ENCODE peak calls at places on chromosome 11, in ten cellular contexts. One of them, this sample, is unnamed.

GRCh38 chr11:69297926-69298777 is 4.2 kb downstream of the MYEOV start:
- DNase-seq in effector memory CD8-positive, alpha-beta T cell: peak
- DNase-seq in NCI-H1092 treated with DMSO at 0.1 percent for 48 hours: no peak
- DNase-seq in CD4-positive, alpha-beta T cell: no peak
- DNase-seq in HAP-1: no peak
- DNase-seq in activated gamma-delta T cell treated with anti-CD3 and anti-CD28 coated beads, Interleukin-2, amount 50 U/mL, for 16 hours: no peak
- DNase-seq in NCI-H510A treated with DMSO at 0.1 percent for 48 hours: no peak
- DNase-seq in stimulated activated CD4-positive, alpha-beta T cell treated with anti-CD3 and anti-CD28 coated beads, Interleukin-1b, Interleukin-23, amount 100 ng/mL, for 1 hour: no peak
- DNase-seq in activated CD8-positive, alpha-beta T cell treated with anti-CD3 and anti-CD28 coated beads, Interleukin-2, amount 10 ng/mL, durations not matched to agents 7 days and 5 days: peak
- DNase-seq in activated CD8-positive, alpha-beta memory T cell treated with anti-CD3 and anti-CD28 coated beads for 24 hours: peak
- DNase-seq in this sample: peak

GRCh38 chr11:45252134-45252856 is 33.8 kb downstream of the SYT13 start:
- DNase-seq in stimulated activated CD4-positive, alpha-beta T cell treated with anti-CD3 and anti-CD28 coated beads, Interleukin-1b, Interleukin-23, amount 100 ng/mL, for 1 hour: no peak
- DNase-seq in NCI-H510A treated with DMSO at 0.1 percent for 48 hours: no peak
- DNase-seq in effector memory CD8-positive, alpha-beta T cell: peak
- DNase-seq in HAP-1: peak
- DNase-seq in NCI-H1092 treated with DMSO at 0.1 percent for 48 hours: peak
- DNase-seq in activated CD8-positive, alpha-beta memory T cell treated with anti-CD3 and anti-CD28 coated beads for 24 hours: peak
- DNase-seq in CD4-positive, alpha-beta T cell: no peak
- DNase-seq in activated gamma-delta T cell treated with anti-CD3 and anti-CD28 coated beads, Interleukin-2, amount 50 U/mL, for 16 hours: no peak
- DNase-seq in activated CD8-positive, alpha-beta T cell treated with anti-CD3 and anti-CD28 coated beads, Interleukin-2, amount 10 ng/mL, durations not matched to agents 7 days and 5 days: peak
- DNase-seq in this sample: peak

GRCh38 chr11:28296426-28296825 is 188.2 kb downstream of the METTL15 start:
- DNase-seq in activated gamma-delta T cell treated with anti-CD3 and anti-CD28 coated beads, Interleukin-2, amount 50 U/mL, for 16 hours: no peak
- DNase-seq in CD4-positive, alpha-beta T cell: no peak
- DNase-seq in NCI-H510A treated with DMSO at 0.1 percent for 48 hours: no peak
- DNase-seq in stimulated activated CD4-positive, alpha-beta T cell treated with anti-CD3 and anti-CD28 coated beads, Interleukin-1b, Interleukin-23, amount 100 ng/mL, for 1 hour: no peak
- DNase-seq in HAP-1: no peak
- DNase-seq in activated CD8-positive, alpha-beta T cell treated with anti-CD3 and anti-CD28 coated beads, Interleukin-2, amount 10 ng/mL, durations not matched to agents 7 days and 5 days: no peak
- DNase-seq in NCI-H1092 treated with DMSO at 0.1 percent for 48 hours: no peak
- DNase-seq in activated CD8-positive, alpha-beta memory T cell treated with anti-CD3 and anti-CD28 coated beads for 24 hours: no peak
- DNase-seq in effector memory CD8-positive, alpha-beta T cell: no peak
- DNase-seq in this sample: no peak

GRCh38 chr11:28619870-28620540 is 511.8 kb downstream of the METTL15 start:
- DNase-seq in NCI-H1092 treated with DMSO at 0.1 percent for 48 hours: no peak
- DNase-seq in NCI-H510A treated with DMSO at 0.1 percent for 48 hours: no peak
- DNase-seq in CD4-positive, alpha-beta T cell: no peak
- DNase-seq in HAP-1: no peak
- DNase-seq in effector memory CD8-positive, alpha-beta T cell: no peak
- DNase-seq in stimulated activated CD4-positive, alpha-beta T cell treated with anti-CD3 and anti-CD28 coated beads, Interleukin-1b, Interleukin-23, amount 100 ng/mL, for 1 hour: no peak
- DNase-seq in activated CD8-positive, alpha-beta memory T cell treated with anti-CD3 and anti-CD28 coated beads for 24 hours: no peak
- DNase-seq in activated gamma-delta T cell treated with anti-CD3 and anti-CD28 coated beads, Interleukin-2, amount 50 U/mL, for 16 hours: no peak
- DNase-seq in activated CD8-positive, alpha-beta T cell treated with anti-CD3 and anti-CD28 coated beads, Interleukin-2, amount 10 ng/mL, durations not matched to agents 7 days and 5 days: no peak
- DNase-seq in this sample: peak

GRCh38 chr11:64801591-64802369 is 1.2 kb downstream of the MAP4K2 start:
- DNase-seq in NCI-H1092 treated with DMSO at 0.1 percent for 48 hours: no peak
- DNase-seq in activated CD8-positive, alpha-beta memory T cell treated with anti-CD3 and anti-CD28 coated beads for 24 hours: no peak
- DNase-seq in activated CD8-positive, alpha-beta T cell treated with anti-CD3 and anti-CD28 coated beads, Interleukin-2, amount 10 ng/mL, durations not matched to agents 7 days and 5 days: no peak
- DNase-seq in activated gamma-delta T cell treated with anti-CD3 and anti-CD28 coated beads, Interleukin-2, amount 50 U/mL, for 16 hours: no peak
- DNase-seq in stimulated activated CD4-positive, alpha-beta T cell treated with anti-CD3 and anti-CD28 coated beads, Interleukin-1b, Interleukin-23, amount 100 ng/mL, for 1 hour: no peak
- DNase-seq in effector memory CD8-positive, alpha-beta T cell: no peak
- DNase-seq in CD4-positive, alpha-beta T cell: no peak
- DNase-seq in NCI-H510A treated with DMSO at 0.1 percent for 48 hours: no peak
- DNase-seq in HAP-1: no peak
- DNase-seq in this sample: no peak

GRCh38 chr11:27118371-27118770 is 77.8 kb downstream of the BBOX1 start:
- DNase-seq in NCI-H510A treated with DMSO at 0.1 percent for 48 hours: no peak
- DNase-seq in NCI-H1092 treated with DMSO at 0.1 percent for 48 hours: no peak
- DNase-seq in activated gamma-delta T cell treated with anti-CD3 and anti-CD28 coated beads, Interleukin-2, amount 50 U/mL, for 16 hours: no peak
- DNase-seq in activated CD8-positive, alpha-beta memory T cell treated with anti-CD3 and anti-CD28 coated beads for 24 hours: no peak
- DNase-seq in CD4-positive, alpha-beta T cell: no peak
- DNase-seq in activated CD8-positive, alpha-beta T cell treated with anti-CD3 and anti-CD28 coated beads, Interleukin-2, amount 10 ng/mL, durations not matched to agents 7 days and 5 days: no peak
- DNase-seq in effector memory CD8-positive, alpha-beta T cell: no peak
- DNase-seq in stimulated activated CD4-positive, alpha-beta T cell treated with anti-CD3 and anti-CD28 coated beads, Interleukin-1b, Interleukin-23, amount 100 ng/mL, for 1 hour: no peak
- DNase-seq in HAP-1: no peak
- DNase-seq in this sample: peak

GRCh38 chr11:74953448-74953847 is 4.4 kb downstream of the SPCS2 start:
- DNase-seq in stimulated activated CD4-positive, alpha-beta T cell treated with anti-CD3 and anti-CD28 coated beads, Interleukin-1b, Interleukin-23, amount 100 ng/mL, for 1 hour: no peak
- DNase-seq in effector memory CD8-positive, alpha-beta T cell: no peak
- DNase-seq in CD4-positive, alpha-beta T cell: no peak
- DNase-seq in HAP-1: no peak
- DNase-seq in NCI-H1092 treated with DMSO at 0.1 percent for 48 hours: no peak
- DNase-seq in activated CD8-positive, alpha-beta memory T cell treated with anti-CD3 and anti-CD28 coated beads for 24 hours: no peak
- DNase-seq in activated CD8-positive, alpha-beta T cell treated with anti-CD3 and anti-CD28 coated beads, Interleukin-2, amount 10 ng/mL, durations not matched to agents 7 days and 5 days: no peak
- DNase-seq in NCI-H510A treated with DMSO at 0.1 percent for 48 hours: no peak
- DNase-seq in activated gamma-delta T cell treated with anti-CD3 and anti-CD28 coated beads, Interleukin-2, amount 50 U/mL, for 16 hours: no peak
- DNase-seq in this sample: no peak

GRCh38 chr11:4064278-4064955 is 30.2 kb upstream of the RRM1 start:
- DNase-seq in CD4-positive, alpha-beta T cell: no peak
- DNase-seq in stimulated activated CD4-positive, alpha-beta T cell treated with anti-CD3 and anti-CD28 coated beads, Interleukin-1b, Interleukin-23, amount 100 ng/mL, for 1 hour: no peak
- DNase-seq in activated CD8-positive, alpha-beta memory T cell treated with anti-CD3 and anti-CD28 coated beads for 24 hours: no peak
- DNase-seq in HAP-1: no peak
- DNase-seq in NCI-H1092 treated with DMSO at 0.1 percent for 48 hours: no peak
- DNase-seq in NCI-H510A treated with DMSO at 0.1 percent for 48 hours: no peak
- DNase-seq in activated CD8-positive, alpha-beta T cell treated with anti-CD3 and anti-CD28 coated beads, Interleukin-2, amount 10 ng/mL, durations not matched to agents 7 days and 5 days: no peak
- DNase-seq in activated gamma-delta T cell treated with anti-CD3 and anti-CD28 coated beads, Interleukin-2, amount 50 U/mL, for 16 hours: no peak
- DNase-seq in effector memory CD8-positive, alpha-beta T cell: no peak
- DNase-seq in this sample: no peak

GRCh38 chr11:45233121-45233803 is 52.9 kb downstream of the SYT13 start:
- DNase-seq in effector memory CD8-positive, alpha-beta T cell: peak
- DNase-seq in activated CD8-positive, alpha-beta T cell treated with anti-CD3 and anti-CD28 coated beads, Interleukin-2, amount 10 ng/mL, durations not matched to agents 7 days and 5 days: peak
- DNase-seq in stimulated activated CD4-positive, alpha-beta T cell treated with anti-CD3 and anti-CD28 coated beads, Interleukin-1b, Interleukin-23, amount 100 ng/mL, for 1 hour: peak
- DNase-seq in NCI-H510A treated with DMSO at 0.1 percent for 48 hours: no peak
- DNase-seq in activated CD8-positive, alpha-beta memory T cell treated with anti-CD3 and anti-CD28 coated beads for 24 hours: peak
- DNase-seq in CD4-positive, alpha-beta T cell: peak
- DNase-seq in activated gamma-delta T cell treated with anti-CD3 and anti-CD28 coated beads, Interleukin-2, amount 50 U/mL, for 16 hours: peak
- DNase-seq in NCI-H1092 treated with DMSO at 0.1 percent for 48 hours: peak
- DNase-seq in HAP-1: peak
- DNase-seq in this sample: peak

GRCh38 chr11:35344990-35345655 is 74.2 kb downstream of the SLC1A2 start:
- DNase-seq in effector memory CD8-positive, alpha-beta T cell: no peak
- DNase-seq in activated CD8-positive, alpha-beta T cell treated with anti-CD3 and anti-CD28 coated beads, Interleukin-2, amount 10 ng/mL, durations not matched to agents 7 days and 5 days: no peak
- DNase-seq in CD4-positive, alpha-beta T cell: no peak
- DNase-seq in NCI-H1092 treated with DMSO at 0.1 percent for 48 hours: no peak
- DNase-seq in stimulated activated CD4-positive, alpha-beta T cell treated with anti-CD3 and anti-CD28 coated beads, Interleukin-1b, Interleukin-23, amount 100 ng/mL, for 1 hour: no peak
- DNase-seq in activated CD8-positive, alpha-beta memory T cell treated with anti-CD3 and anti-CD28 coated beads for 24 hours: no peak
- DNase-seq in NCI-H510A treated with DMSO at 0.1 percent for 48 hours: no peak
- DNase-seq in activated gamma-delta T cell treated with anti-CD3 and anti-CD28 coated beads, Interleukin-2, amount 50 U/mL, for 16 hours: no peak
- DNase-seq in HAP-1: no peak
- DNase-seq in this sample: no peak

GRCh38 chr11:33185756-33186155 is 24.5 kb upstream of the CSTF3 start:
- DNase-seq in activated CD8-positive, alpha-beta T cell treated with anti-CD3 and anti-CD28 coated beads, Interleukin-2, amount 10 ng/mL, durations not matched to agents 7 days and 5 days: no peak
- DNase-seq in NCI-H1092 treated with DMSO at 0.1 percent for 48 hours: no peak
- DNase-seq in HAP-1: no peak
- DNase-seq in activated gamma-delta T cell treated with anti-CD3 and anti-CD28 coated beads, Interleukin-2, amount 50 U/mL, for 16 hours: no peak
- DNase-seq in activated CD8-positive, alpha-beta memory T cell treated with anti-CD3 and anti-CD28 coated beads for 24 hours: no peak
- DNase-seq in stimulated activated CD4-positive, alpha-beta T cell treated with anti-CD3 and anti-CD28 coated beads, Interleukin-1b, Interleukin-23, amount 100 ng/mL, for 1 hour: no peak
- DNase-seq in effector memory CD8-positive, alpha-beta T cell: no peak
- DNase-seq in CD4-positive, alpha-beta T cell: no peak
- DNase-seq in NCI-H510A treated with DMSO at 0.1 percent for 48 hours: no peak
- DNase-seq in this sample: no peak

GRCh38 chr11:69166186-69167115 is 10.7 kb downstream of the SMIM38 start:
- DNase-seq in NCI-H510A treated with DMSO at 0.1 percent for 48 hours: no peak
- DNase-seq in activated CD8-positive, alpha-beta memory T cell treated with anti-CD3 and anti-CD28 coated beads for 24 hours: peak
- DNase-seq in CD4-positive, alpha-beta T cell: no peak
- DNase-seq in stimulated activated CD4-positive, alpha-beta T cell treated with anti-CD3 and anti-CD28 coated beads, Interleukin-1b, Interleukin-23, amount 100 ng/mL, for 1 hour: no peak
- DNase-seq in NCI-H1092 treated with DMSO at 0.1 percent for 48 hours: no peak
- DNase-seq in activated gamma-delta T cell treated with anti-CD3 and anti-CD28 coated beads, Interleukin-2, amount 50 U/mL, for 16 hours: peak
- DNase-seq in HAP-1: no peak
- DNase-seq in effector memory CD8-positive, alpha-beta T cell: no peak
- DNase-seq in activated CD8-positive, alpha-beta T cell treated with anti-CD3 and anti-CD28 coated beads, Interleukin-2, amount 10 ng/mL, durations not matched to agents 7 days and 5 days: peak
- DNase-seq in this sample: peak

GRCh38 chr11:27699926-27700350 is 317 bp downstream of the BDNF start:
- DNase-seq in NCI-H510A treated with DMSO at 0.1 percent for 48 hours: no peak
- DNase-seq in activated gamma-delta T cell treated with anti-CD3 and anti-CD28 coated beads, Interleukin-2, amount 50 U/mL, for 16 hours: no peak
- DNase-seq in activated CD8-positive, alpha-beta memory T cell treated with anti-CD3 and anti-CD28 coated beads for 24 hours: peak
- DNase-seq in CD4-positive, alpha-beta T cell: no peak
- DNase-seq in stimulated activated CD4-positive, alpha-beta T cell treated with anti-CD3 and anti-CD28 coated beads, Interleukin-1b, Interleukin-23, amount 100 ng/mL, for 1 hour: no peak
- DNase-seq in activated CD8-positive, alpha-beta T cell treated with anti-CD3 and anti-CD28 coated beads, Interleukin-2, amount 10 ng/mL, durations not matched to agents 7 days and 5 days: no peak
- DNase-seq in HAP-1: peak
- DNase-seq in effector memory CD8-positive, alpha-beta T cell: no peak
- DNase-seq in NCI-H1092 treated with DMSO at 0.1 percent for 48 hours: no peak
- DNase-seq in this sample: no peak

GRCh38 chr11:119717839-119718534 is 11.0 kb downstream of the NECTIN1 start:
- DNase-seq in activated CD8-positive, alpha-beta memory T cell treated with anti-CD3 and anti-CD28 coated beads for 24 hours: no peak
- DNase-seq in CD4-positive, alpha-beta T cell: no peak
- DNase-seq in effector memory CD8-positive, alpha-beta T cell: no peak
- DNase-seq in activated CD8-positive, alpha-beta T cell treated with anti-CD3 and anti-CD28 coated beads, Interleukin-2, amount 10 ng/mL, durations not matched to agents 7 days and 5 days: no peak
- DNase-seq in stimulated activated CD4-positive, alpha-beta T cell treated with anti-CD3 and anti-CD28 coated beads, Interleukin-1b, Interleukin-23, amount 100 ng/mL, for 1 hour: no peak
- DNase-seq in HAP-1: no peak
- DNase-seq in NCI-H510A treated with DMSO at 0.1 percent for 48 hours: no peak
- DNase-seq in NCI-H1092 treated with DMSO at 0.1 percent for 48 hours: no peak
- DNase-seq in activated gamma-delta T cell treated with anti-CD3 and anti-CD28 coated beads, Interleukin-2, amount 50 U/mL, for 16 hours: no peak
- DNase-seq in this sample: no peak

GRCh38 chr11:73795925-73796632 is 8.4 kb downstream of the MRPL48 start:
- DNase-seq in NCI-H510A treated with DMSO at 0.1 percent for 48 hours: no peak
- DNase-seq in effector memory CD8-positive, alpha-beta T cell: no peak
- DNase-seq in activated CD8-positive, alpha-beta T cell treated with anti-CD3 and anti-CD28 coated beads, Interleukin-2, amount 10 ng/mL, durations not matched to agents 7 days and 5 days: no peak
- DNase-seq in CD4-positive, alpha-beta T cell: no peak
- DNase-seq in activated CD8-positive, alpha-beta memory T cell treated with anti-CD3 and anti-CD28 coated beads for 24 hours: no peak
- DNase-seq in stimulated activated CD4-positive, alpha-beta T cell treated with anti-CD3 and anti-CD28 coated beads, Interleukin-1b, Interleukin-23, amount 100 ng/mL, for 1 hour: no peak
- DNase-seq in HAP-1: peak
- DNase-seq in activated gamma-delta T cell treated with anti-CD3 and anti-CD28 coated beads, Interleukin-2, amount 50 U/mL, for 16 hours: no peak
- DNase-seq in NCI-H1092 treated with DMSO at 0.1 percent for 48 hours: no peak
- DNase-seq in this sample: no peak

GRCh38 chr11:130423541-130424155 is 4.8 kb downstream of the ADAMTS8 start:
- DNase-seq in effector memory CD8-positive, alpha-beta T cell: no peak
- DNase-seq in NCI-H1092 treated with DMSO at 0.1 percent for 48 hours: no peak
- DNase-seq in CD4-positive, alpha-beta T cell: no peak
- DNase-seq in stimulated activated CD4-positive, alpha-beta T cell treated with anti-CD3 and anti-CD28 coated beads, Interleukin-1b, Interleukin-23, amount 100 ng/mL, for 1 hour: no peak
- DNase-seq in activated gamma-delta T cell treated with anti-CD3 and anti-CD28 coated beads, Interleukin-2, amount 50 U/mL, for 16 hours: no peak
- DNase-seq in activated CD8-positive, alpha-beta T cell treated with anti-CD3 and anti-CD28 coated beads, Interleukin-2, amount 10 ng/mL, durations not matched to agents 7 days and 5 days: no peak
- DNase-seq in activated CD8-positive, alpha-beta memory T cell treated with anti-CD3 and anti-CD28 coated beads for 24 hours: no peak
- DNase-seq in HAP-1: no peak
- DNase-seq in NCI-H510A treated with DMSO at 0.1 percent for 48 hours: no peak
- DNase-seq in this sample: no peak

GRCh38 chr11:68812526-68812925 is 29.2 kb downstream of the CPT1A start:
- DNase-seq in effector memory CD8-positive, alpha-beta T cell: no peak
- DNase-seq in stimulated activated CD4-positive, alpha-beta T cell treated with anti-CD3 and anti-CD28 coated beads, Interleukin-1b, Interleukin-23, amount 100 ng/mL, for 1 hour: no peak
- DNase-seq in activated gamma-delta T cell treated with anti-CD3 and anti-CD28 coated beads, Interleukin-2, amount 50 U/mL, for 16 hours: no peak
- DNase-seq in activated CD8-positive, alpha-beta memory T cell treated with anti-CD3 and anti-CD28 coated beads for 24 hours: no peak
- DNase-seq in CD4-positive, alpha-beta T cell: no peak
- DNase-seq in activated CD8-positive, alpha-beta T cell treated with anti-CD3 and anti-CD28 coated beads, Interleukin-2, amount 10 ng/mL, durations not matched to agents 7 days and 5 days: no peak
- DNase-seq in NCI-H510A treated with DMSO at 0.1 percent for 48 hours: no peak
- DNase-seq in HAP-1: no peak
- DNase-seq in NCI-H1092 treated with DMSO at 0.1 percent for 48 hours: no peak
- DNase-seq in this sample: no peak

GRCh38 chr11:76803811-76804600 is 20.9 kb downstream of the TSKU start:
- DNase-seq in HAP-1: no peak
- DNase-seq in activated CD8-positive, alpha-beta T cell treated with anti-CD3 and anti-CD28 coated beads, Interleukin-2, amount 10 ng/mL, durations not matched to agents 7 days and 5 days: peak
- DNase-seq in activated CD8-positive, alpha-beta memory T cell treated with anti-CD3 and anti-CD28 coated beads for 24 hours: peak
- DNase-seq in NCI-H510A treated with DMSO at 0.1 percent for 48 hours: no peak
- DNase-seq in stimulated activated CD4-positive, alpha-beta T cell treated with anti-CD3 and anti-CD28 coated beads, Interleukin-1b, Interleukin-23, amount 100 ng/mL, for 1 hour: no peak
- DNase-seq in NCI-H1092 treated with DMSO at 0.1 percent for 48 hours: no peak
- DNase-seq in CD4-positive, alpha-beta T cell: no peak
- DNase-seq in activated gamma-delta T cell treated with anti-CD3 and anti-CD28 coated beads, Interleukin-2, amount 50 U/mL, for 16 hours: peak
- DNase-seq in effector memory CD8-positive, alpha-beta T cell: no peak
- DNase-seq in this sample: no peak

GRCh38 chr11:33942954-33943353 is 51.1 kb upstream of the LMO2 start:
- DNase-seq in activated CD8-positive, alpha-beta T cell treated with anti-CD3 and anti-CD28 coated beads, Interleukin-2, amount 10 ng/mL, durations not matched to agents 7 days and 5 days: no peak
- DNase-seq in stimulated activated CD4-positive, alpha-beta T cell treated with anti-CD3 and anti-CD28 coated beads, Interleukin-1b, Interleukin-23, amount 100 ng/mL, for 1 hour: no peak
- DNase-seq in NCI-H510A treated with DMSO at 0.1 percent for 48 hours: no peak
- DNase-seq in effector memory CD8-positive, alpha-beta T cell: no peak
- DNase-seq in activated CD8-positive, alpha-beta memory T cell treated with anti-CD3 and anti-CD28 coated beads for 24 hours: no peak
- DNase-seq in CD4-positive, alpha-beta T cell: no peak
- DNase-seq in NCI-H1092 treated with DMSO at 0.1 percent for 48 hours: no peak
- DNase-seq in activated gamma-delta T cell treated with anti-CD3 and anti-CD28 coated beads, Interleukin-2, amount 50 U/mL, for 16 hours: no peak
- DNase-seq in HAP-1: no peak
- DNase-seq in this sample: peak

GRCh38 chr11:69892986-69893555 is 73.9 kb upstream of the FGF3 start:
- DNase-seq in activated CD8-positive, alpha-beta T cell treated with anti-CD3 and anti-CD28 coated beads, Interleukin-2, amount 10 ng/mL, durations not matched to agents 7 days and 5 days: no peak
- DNase-seq in HAP-1: no peak
- DNase-seq in activated CD8-positive, alpha-beta memory T cell treated with anti-CD3 and anti-CD28 coated beads for 24 hours: no peak
- DNase-seq in effector memory CD8-positive, alpha-beta T cell: no peak
- DNase-seq in CD4-positive, alpha-beta T cell: no peak
- DNase-seq in stimulated activated CD4-positive, alpha-beta T cell treated with anti-CD3 and anti-CD28 coated beads, Interleukin-1b, Interleukin-23, amount 100 ng/mL, for 1 hour: no peak
- DNase-seq in activated gamma-delta T cell treated with anti-CD3 and anti-CD28 coated beads, Interleukin-2, amount 50 U/mL, for 16 hours: no peak
- DNase-seq in NCI-H1092 treated with DMSO at 0.1 percent for 48 hours: no peak
- DNase-seq in NCI-H510A treated with DMSO at 0.1 percent for 48 hours: no peak
- DNase-seq in this sample: no peak

GRCh38 chr11:8832571-8833260 is 78.3 kb upstream of the AKIP1 start:
- DNase-seq in stimulated activated CD4-positive, alpha-beta T cell treated with anti-CD3 and anti-CD28 coated beads, Interleukin-1b, Interleukin-23, amount 100 ng/mL, for 1 hour: no peak
- DNase-seq in HAP-1: no peak
- DNase-seq in NCI-H1092 treated with DMSO at 0.1 percent for 48 hours: no peak
- DNase-seq in activated gamma-delta T cell treated with anti-CD3 and anti-CD28 coated beads, Interleukin-2, amount 50 U/mL, for 16 hours: no peak
- DNase-seq in activated CD8-positive, alpha-beta T cell treated with anti-CD3 and anti-CD28 coated beads, Interleukin-2, amount 10 ng/mL, durations not matched to agents 7 days and 5 days: peak
- DNase-seq in effector memory CD8-positive, alpha-beta T cell: no peak
- DNase-seq in NCI-H510A treated with DMSO at 0.1 percent for 48 hours: peak
- DNase-seq in CD4-positive, alpha-beta T cell: no peak
- DNase-seq in activated CD8-positive, alpha-beta memory T cell treated with anti-CD3 and anti-CD28 coated beads for 24 hours: no peak
- DNase-seq in this sample: peak

GRCh38 chr11:127195791-127196190 is 195.2 kb upstream of the KIRREL3 start:
- DNase-seq in activated CD8-positive, alpha-beta memory T cell treated with anti-CD3 and anti-CD28 coated beads for 24 hours: no peak
- DNase-seq in effector memory CD8-positive, alpha-beta T cell: no peak
- DNase-seq in stimulated activated CD4-positive, alpha-beta T cell treated with anti-CD3 and anti-CD28 coated beads, Interleukin-1b, Interleukin-23, amount 100 ng/mL, for 1 hour: no peak
- DNase-seq in HAP-1: no peak
- DNase-seq in NCI-H1092 treated with DMSO at 0.1 percent for 48 hours: no peak
- DNase-seq in CD4-positive, alpha-beta T cell: no peak
- DNase-seq in NCI-H510A treated with DMSO at 0.1 percent for 48 hours: no peak
- DNase-seq in activated CD8-positive, alpha-beta T cell treated with anti-CD3 and anti-CD28 coated beads, Interleukin-2, amount 10 ng/mL, durations not matched to agents 7 days and 5 days: no peak
- DNase-seq in activated gamma-delta T cell treated with anti-CD3 and anti-CD28 coated beads, Interleukin-2, amount 50 U/mL, for 16 hours: no peak
- DNase-seq in this sample: no peak

GRCh38 chr11:45301537-45302246 is 15.6 kb upstream of the SYT13 start:
- DNase-seq in activated CD8-positive, alpha-beta memory T cell treated with anti-CD3 and anti-CD28 coated beads for 24 hours: peak
- DNase-seq in HAP-1: no peak
- DNase-seq in activated CD8-positive, alpha-beta T cell treated with anti-CD3 and anti-CD28 coated beads, Interleukin-2, amount 10 ng/mL, durations not matched to agents 7 days and 5 days: no peak
- DNase-seq in effector memory CD8-positive, alpha-beta T cell: no peak
- DNase-seq in NCI-H1092 treated with DMSO at 0.1 percent for 48 hours: peak
- DNase-seq in CD4-positive, alpha-beta T cell: no peak
- DNase-seq in NCI-H510A treated with DMSO at 0.1 percent for 48 hours: peak
- DNase-seq in activated gamma-delta T cell treated with anti-CD3 and anti-CD28 coated beads, Interleukin-2, amount 50 U/mL, for 16 hours: no peak
- DNase-seq in stimulated activated CD4-positive, alpha-beta T cell treated with anti-CD3 and anti-CD28 coated beads, Interleukin-1b, Interleukin-23, amount 100 ng/mL, for 1 hour: no peak
- DNase-seq in this sample: no peak

GRCh38 chr11:116981216-116981887 is 116.9 kb downstream of the SIK3 start:
- DNase-seq in effector memory CD8-positive, alpha-beta T cell: no peak
- DNase-seq in NCI-H1092 treated with DMSO at 0.1 percent for 48 hours: no peak
- DNase-seq in NCI-H510A treated with DMSO at 0.1 percent for 48 hours: no peak
- DNase-seq in activated gamma-delta T cell treated with anti-CD3 and anti-CD28 coated beads, Interleukin-2, amount 50 U/mL, for 16 hours: no peak
- DNase-seq in CD4-positive, alpha-beta T cell: no peak
- DNase-seq in activated CD8-positive, alpha-beta T cell treated with anti-CD3 and anti-CD28 coated beads, Interleukin-2, amount 10 ng/mL, durations not matched to agents 7 days and 5 days: no peak
- DNase-seq in activated CD8-positive, alpha-beta memory T cell treated with anti-CD3 and anti-CD28 coated beads for 24 hours: no peak
- DNase-seq in HAP-1: no peak
- DNase-seq in stimulated activated CD4-positive, alpha-beta T cell treated with anti-CD3 and anti-CD28 coated beads, Interleukin-1b, Interleukin-23, amount 100 ng/mL, for 1 hour: no peak
- DNase-seq in this sample: no peak

GRCh38 chr11:94473177-94473799 is 20.4 kb downstream of the MRE11 start:
- DNase-seq in stimulated activated CD4-positive, alpha-beta T cell treated with anti-CD3 and anti-CD28 coated beads, Interleukin-1b, Interleukin-23, amount 100 ng/mL, for 1 hour: no peak
- DNase-seq in activated gamma-delta T cell treated with anti-CD3 and anti-CD28 coated beads, Interleukin-2, amount 50 U/mL, for 16 hours: no peak
- DNase-seq in NCI-H1092 treated with DMSO at 0.1 percent for 48 hours: no peak
- DNase-seq in activated CD8-positive, alpha-beta memory T cell treated with anti-CD3 and anti-CD28 coated beads for 24 hours: no peak
- DNase-seq in HAP-1: no peak
- DNase-seq in effector memory CD8-positive, alpha-beta T cell: peak
- DNase-seq in CD4-positive, alpha-beta T cell: no peak
- DNase-seq in NCI-H510A treated with DMSO at 0.1 percent for 48 hours: no peak
- DNase-seq in activated CD8-positive, alpha-beta T cell treated with anti-CD3 and anti-CD28 coated beads, Interleukin-2, amount 10 ng/mL, durations not matched to agents 7 days and 5 days: peak
- DNase-seq in this sample: no peak

GRCh38 chr11:117819096-117820040 is 5.2 kb downstream of the FXYD2 start:
- DNase-seq in NCI-H510A treated with DMSO at 0.1 percent for 48 hours: peak
- DNase-seq in CD4-positive, alpha-beta T cell: no peak
- DNase-seq in NCI-H1092 treated with DMSO at 0.1 percent for 48 hours: peak
- DNase-seq in stimulated activated CD4-positive, alpha-beta T cell treated with anti-CD3 and anti-CD28 coated beads, Interleukin-1b, Interleukin-23, amount 100 ng/mL, for 1 hour: no peak
- DNase-seq in effector memory CD8-positive, alpha-beta T cell: no peak
- DNase-seq in HAP-1: peak
- DNase-seq in activated CD8-positive, alpha-beta memory T cell treated with anti-CD3 and anti-CD28 coated beads for 24 hours: no peak
- DNase-seq in activated gamma-delta T cell treated with anti-CD3 and anti-CD28 coated beads, Interleukin-2, amount 50 U/mL, for 16 hours: no peak
- DNase-seq in activated CD8-positive, alpha-beta T cell treated with anti-CD3 and anti-CD28 coated beads, Interleukin-2, amount 10 ng/mL, durations not matched to agents 7 days and 5 days: no peak
- DNase-seq in this sample: peak

GRCh38 chr11:35013514-35014191 is 97.2 kb downstream of the PDHX start:
- DNase-seq in CD4-positive, alpha-beta T cell: no peak
- DNase-seq in activated gamma-delta T cell treated with anti-CD3 and anti-CD28 coated beads, Interleukin-2, amount 50 U/mL, for 16 hours: no peak
- DNase-seq in stimulated activated CD4-positive, alpha-beta T cell treated with anti-CD3 and anti-CD28 coated beads, Interleukin-1b, Interleukin-23, amount 100 ng/mL, for 1 hour: no peak
- DNase-seq in activated CD8-positive, alpha-beta memory T cell treated with anti-CD3 and anti-CD28 coated beads for 24 hours: peak
- DNase-seq in activated CD8-positive, alpha-beta T cell treated with anti-CD3 and anti-CD28 coated beads, Interleukin-2, amount 10 ng/mL, durations not matched to agents 7 days and 5 days: no peak
- DNase-seq in NCI-H1092 treated with DMSO at 0.1 percent for 48 hours: no peak
- DNase-seq in NCI-H510A treated with DMSO at 0.1 percent for 48 hours: no peak
- DNase-seq in HAP-1: no peak
- DNase-seq in effector memory CD8-positive, alpha-beta T cell: peak
- DNase-seq in this sample: no peak

GRCh38 chr11:61855939-61856730 is 28.0 kb downstream of the FADS2 start:
- DNase-seq in CD4-positive, alpha-beta T cell: no peak
- DNase-seq in effector memory CD8-positive, alpha-beta T cell: no peak
- DNase-seq in activated CD8-positive, alpha-beta T cell treated with anti-CD3 and anti-CD28 coated beads, Interleukin-2, amount 10 ng/mL, durations not matched to agents 7 days and 5 days: no peak
- DNase-seq in stimulated activated CD4-positive, alpha-beta T cell treated with anti-CD3 and anti-CD28 coated beads, Interleukin-1b, Interleukin-23, amount 100 ng/mL, for 1 hour: no peak
- DNase-seq in activated CD8-positive, alpha-beta memory T cell treated with anti-CD3 and anti-CD28 coated beads for 24 hours: no peak
- DNase-seq in NCI-H510A treated with DMSO at 0.1 percent for 48 hours: no peak
- DNase-seq in HAP-1: no peak
- DNase-seq in activated gamma-delta T cell treated with anti-CD3 and anti-CD28 coated beads, Interleukin-2, amount 50 U/mL, for 16 hours: no peak
- DNase-seq in NCI-H1092 treated with DMSO at 0.1 percent for 48 hours: peak
- DNase-seq in this sample: peak

This sample was measured in HCEC 1CT.